ENCODE peak calls at places on chromosomes 3 and 15, in four cellular contexts. Q is H7, K is brain microvascular endothelial cell, J is fibroblast of pulmonary artery. I is an unnamed sample.
A peak's percentile ranks its signal among the peaks of the same experiment; 100 is the strongest.

GRCh38 chr3:71510485-71510884 is 73.0 kb downstream of the FOXP1 start:
- DNase-seq in Q (no peak), K (peak; percentile 72), J (peak; percentile 53), I (no peak)

GRCh38 chr3:174716956-174717355 is 142.2 kb upstream of the NAALADL2 start:
- DNase-seq in Q (no peak), K (no peak), J (no peak), I (no peak)

GRCh38 chr3:5360453-5360852 is 172.9 kb downstream of the EDEM1 start:
- DNase-seq in Q (no peak), K (no peak), J (no peak), I (no peak)

GRCh38 chr15:50907866-50908208 is 646 bp upstream of the AP4E1 start:
- DNase-seq in Q (no peak), K (no peak), J (peak; percentile 41), I (peak; percentile 46)

GRCh38 chr3:8450618-8451017 is 51.0 kb upstream of the LMCD1 start:
- DNase-seq in Q (no peak), K (no peak), J (peak; percentile 16), I (no peak)

GRCh38 chr3:72234394-72234793 is 449.4 kb upstream of the PROK2 start:
- DNase-seq in Q (no peak), K (no peak), J (peak; percentile 87), I (no peak)

GRCh38 chr15:101482526-101483371 is 6.8 kb downstream of the PCSK6 start:
- DNase-seq in Q (peak; percentile 23), K (no peak), J (no peak), I (no peak)

GRCh38 chr3:175476489-175476888 is 617.4 kb downstream of the NAALADL2 start:
- DNase-seq in Q (no peak), K (no peak), J (no peak), I (no peak)

GRCh38 chr3:64291345-64291744 is 66.1 kb upstream of the PRICKLE2 start:
- DNase-seq in Q (no peak), K (peak; percentile 84), J (peak; percentile 94), I (no peak)

GRCh38 chr3:132854856-132855535 is 132.8 kb upstream of the NPHP3 start:
- DNase-seq in Q (no peak), K (no peak), J (no peak), I (no peak)

GRCh38 chr3:191775451-191776233 is 314.7 kb downstream of the PYDC2 start:
- DNase-seq in Q (no peak), K (no peak), J (no peak), I (no peak)

GRCh38 chr3:126946387-126946786 is 36.5 kb upstream of the PLXNA1 start:
- DNase-seq in Q (no peak), K (no peak), J (no peak), I (no peak)

GRCh38 chr3:17605032-17605431 is 137.4 kb downstream of the TBC1D5 start:
- DNase-seq in Q (no peak), K (peak; percentile 32), J (peak; percentile 75), I (no peak)

GRCh38 chr3:128767351-128767750 is 41.4 kb downstream of the RAB7A start:
- DNase-seq in Q (no peak), K (no peak), J (no peak), I (no peak)

GRCh38 chr3:126519506-126520455 is 2.2 kb upstream of the UROC1 start:
- DNase-seq in Q (no peak), K (no peak), J (no peak), I (no peak)

GRCh38 chr15:98363955-98364354 is 284.4 kb upstream of the IGF1R start:
- DNase-seq in Q (no peak), K (no peak), J (no peak), I (no peak)

GRCh38 chr3:129161860-129162271 is 1.0 kb upstream of the ISY1 start:
- DNase-seq in Q (peak; percentile 60), K (no peak), J (no peak), I (no peak)

GRCh38 chr15:80159811-80160569 is 7.2 kb downstream of the FAH start:
- DNase-seq in Q (peak; percentile 11), K (no peak), J (peak; percentile 90), I (no peak)

GRCh38 chr3:47901280-47901833 is 98.4 kb downstream of the DHX30 start:
- DNase-seq in Q (no peak), K (no peak), J (no peak), I (no peak)

GRCh38 chr3:11717301-11717700 is 73.6 kb upstream of the VGLL4 start:
- DNase-seq in Q (no peak), K (peak; percentile 11), J (peak; percentile 60), I (no peak)
- H3K4me3 ChIP-seq in Q (no peak overlapping the region), K (no peak overlapping the region), J (peak overlapping the region; percentile 78), I (peak overlapping the region; percentile 70)

GRCh38 chr3:68009865-68010264 is 355.5 kb upstream of the SUCLG2 start:
- DNase-seq in Q (no peak), K (no peak), J (no peak), I (no peak)

DNA sequence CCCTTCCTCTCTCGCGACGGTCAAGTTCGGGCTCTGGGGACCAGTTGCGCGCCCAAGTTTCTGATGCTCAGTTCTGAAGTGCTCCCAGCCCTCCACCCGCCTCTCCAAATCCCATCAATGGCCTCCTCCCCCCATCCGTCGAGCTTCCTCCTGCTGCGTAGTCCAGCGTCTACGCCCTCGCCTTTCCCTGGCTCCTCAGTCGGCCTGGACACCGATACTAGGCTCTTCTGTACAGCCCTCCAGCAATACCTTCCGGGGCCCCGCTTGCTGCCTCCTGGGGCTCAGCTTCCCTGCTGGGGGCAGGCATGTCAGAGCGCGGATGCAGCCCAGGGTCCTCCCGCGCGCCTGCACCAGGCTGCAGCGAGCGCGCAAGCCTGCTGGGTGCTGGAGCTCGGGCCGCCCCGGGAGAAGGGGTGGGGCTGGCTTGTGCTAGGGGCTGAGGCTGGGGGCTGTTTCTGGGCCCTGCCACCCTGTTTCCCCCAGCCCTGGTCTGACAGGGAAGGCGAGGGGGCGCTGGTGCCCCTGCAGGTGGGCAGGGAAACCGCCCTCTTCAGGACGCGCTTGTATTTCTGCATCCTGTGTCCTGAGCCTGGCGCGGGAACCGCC is 353.3 kb upstream of the SUCLG2 start:
- DNase-seq in Q (peak; percentile 71), K (no peak), J (no peak), I (peak; percentile 39)
- H3K4me3 ChIP-seq in Q (peak overlapping the region; percentile 58), K (peak overlapping the region; percentile 18), J (no peak overlapping the region), I (peak overlapping the region; percentile 57)

GRCh38 chr3:139537795-139538538 is 1.6 kb downstream of the RBP1 start:
- DNase-seq in Q (no peak), K (no peak), J (no peak), I (no peak)

GRCh38 chr3:139541898-139542288 is 2.4 kb upstream of the RBP1 start:
- DNase-seq in Q (peak; percentile 57), K (no peak), J (no peak), I (no peak)

GRCh38 chr3:139541156-139541897 is 1.8 kb upstream of the RBP1 start:
- DNase-seq in Q (no peak), K (no peak), J (no peak), I (peak; percentile 73)

GRCh38 chr3:139538733-139539132 is 809 bp downstream of the RBP1 start:
- DNase-seq in Q (peak; percentile 67), K (peak; percentile 16), J (peak; percentile 60), I (peak; percentile 28)

DNA sequence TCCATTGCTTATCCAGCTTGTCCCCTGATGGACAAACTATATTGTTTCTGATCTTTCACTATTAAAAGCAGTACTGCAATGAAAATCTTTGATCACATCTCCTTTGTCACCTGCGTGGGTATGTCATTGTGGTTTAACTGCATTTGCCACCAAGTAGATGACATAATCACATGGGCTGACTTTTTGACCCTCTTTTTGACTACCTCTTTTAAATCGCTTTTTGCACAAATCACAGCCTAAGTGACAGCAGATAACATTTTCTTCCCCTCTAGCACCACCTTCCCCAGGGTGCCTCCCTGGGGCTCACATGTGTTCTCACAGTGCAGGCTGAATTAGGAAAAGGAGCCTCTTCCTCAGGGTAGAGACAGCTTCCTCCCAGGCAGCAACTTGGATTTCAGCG is 1.1 kb upstream of the RBP1 start:
- DNase-seq in Q (peak; percentile 35), K (no peak), J (no peak), I (no peak)
- H3K4me3 ChIP-seq in Q (no peak overlapping the region), K (peak overlapping the region; percentile 77), J (no peak overlapping the region), I (peak overlapping the region; percentile 75)

DNA sequence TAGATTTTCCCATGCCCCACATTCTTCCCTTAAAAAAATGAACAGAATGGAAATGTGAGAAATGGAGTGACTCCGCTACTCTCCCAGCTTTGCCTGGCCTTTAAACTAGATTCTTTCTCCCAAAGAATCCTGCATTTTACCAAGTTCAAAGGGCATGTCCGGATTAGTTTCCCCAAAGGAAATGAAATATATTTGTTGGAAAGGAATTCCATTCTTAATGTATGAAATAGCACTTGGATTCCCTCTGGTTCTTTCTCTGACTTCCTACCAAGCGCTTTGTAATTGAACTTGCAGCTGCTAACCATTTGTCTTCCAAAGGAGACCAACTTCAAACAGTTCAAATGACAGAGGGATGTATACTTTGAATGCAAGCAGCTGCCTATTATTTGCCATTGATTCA is 18.9 kb downstream of the MAP2K1 start:
- DNase-seq in Q (no peak), K (no peak), J (peak; percentile 56), I (no peak)
- H3K4me3 ChIP-seq in Q (no peak overlapping the region), K (no peak overlapping the region), J (no peak overlapping the region), I (no peak overlapping the region)

GRCh38 chr15:43515731-43516130 is 1.7 kb upstream of the MAP1A start:
- DNase-seq in Q (no peak), K (no peak), J (no peak), I (no peak)
- H3K4me3 ChIP-seq in Q (no peak overlapping the region), K (no peak overlapping the region), J (no peak overlapping the region), I (peak overlapping the region; percentile 75)

DNA sequence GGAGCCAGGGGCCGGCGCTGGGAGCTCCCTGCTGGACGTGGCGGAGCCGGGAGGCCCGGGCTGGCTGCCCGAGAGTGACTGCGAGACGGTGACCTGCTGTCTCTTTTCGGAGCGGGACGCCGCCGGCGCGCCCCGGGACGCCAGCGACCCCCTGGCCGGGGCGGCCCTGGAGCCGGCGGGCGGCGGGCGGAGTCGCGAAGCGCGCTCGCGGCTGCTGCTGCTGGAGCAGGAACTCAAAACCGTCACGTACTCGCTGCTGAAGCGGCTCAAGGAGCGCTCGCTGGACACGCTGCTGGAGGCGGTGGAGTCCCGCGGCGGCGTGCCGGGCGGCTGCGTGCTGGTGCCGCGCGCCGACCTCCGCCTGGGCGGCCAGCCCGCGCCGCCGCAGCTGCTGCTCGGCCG is 1.5 kb downstream of the SMAD6 start:
- DNase-seq in Q (no peak), K (peak; percentile 22), J (peak; percentile 31), I (no peak)
- H3K4me3 ChIP-seq in Q (peak overlapping the region; percentile 85), K (peak overlapping the region; percentile 71), J (peak overlapping the region; percentile 90), I (peak overlapping the region; percentile 56)

DNA sequence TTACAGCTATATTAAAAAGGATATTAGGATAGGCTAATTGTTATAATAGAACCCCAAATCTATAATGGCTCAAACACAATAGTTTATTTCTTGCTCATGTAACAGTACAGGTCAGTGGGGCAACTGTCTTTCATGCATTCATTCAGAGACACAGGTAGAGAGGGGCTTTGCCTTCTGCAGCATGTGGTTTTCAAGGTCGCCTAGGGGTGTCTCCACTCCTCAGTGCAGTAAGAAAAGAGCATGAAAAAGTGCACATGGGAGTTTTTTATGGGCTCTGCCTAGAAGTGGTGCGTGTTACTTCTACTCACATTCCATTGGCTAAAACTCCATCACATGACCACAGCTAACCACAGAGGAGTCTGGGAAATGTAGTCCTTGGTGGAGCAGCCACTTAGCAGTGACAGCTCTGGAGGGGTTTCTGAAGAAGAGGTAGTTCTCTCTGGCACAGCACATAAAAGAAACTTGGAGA is 1.8 kb downstream of the ZBTB38 start:
- DNase-seq in Q (peak; percentile 65), K (peak; percentile 92), J (peak; percentile 96), I (no peak)
- H3K4me3 ChIP-seq in Q (no peak overlapping the region), K (peak overlapping the region; percentile 50), J (peak overlapping the region; percentile 66), I (peak overlapping the region; percentile 14)